ENCODE peak calls at places on chromosome 16, in ten cellular contexts. One of them, this sample, is unnamed.

GRCh38 chr16:21524068-21524751 is 75.2 kb upstream of the METTL9 start:
- DNase-seq in mesendoderm: peak; percentile 37
- DNase-seq in HCT116: no peak
- DNase-seq in PC-3: no peak
- DNase-seq in A549: no peak
- DNase-seq in K562: no peak
- DNase-seq in IMR-90: no peak
- DNase-seq in H1: no peak
- DNase-seq in fibroblast of lung: no peak
- DNase-seq in MM.1S: no peak
- DNase-seq in this sample: peak; percentile 3

GRCh38 chr16:57701759-57702371 is 7.3 kb downstream of the DRC7 start:
- DNase-seq in mesendoderm: no peak
- DNase-seq in HCT116: no peak
- DNase-seq in PC-3: no peak
- DNase-seq in A549: no peak
- DNase-seq in K562: no peak
- DNase-seq in IMR-90: no peak
- DNase-seq in H1: no peak
- DNase-seq in fibroblast of lung: no peak
- DNase-seq in MM.1S: no peak
- DNase-seq in this sample: no peak

GRCh38 chr16:89286096-89286495 is 68.6 kb downstream of the ZNF778 start:
- DNase-seq in mesendoderm: no peak
- DNase-seq in HCT116: no peak
- DNase-seq in PC-3: no peak
- DNase-seq in A549: no peak
- DNase-seq in K562: no peak
- DNase-seq in IMR-90: no peak
- DNase-seq in H1: no peak
- DNase-seq in fibroblast of lung: no peak
- DNase-seq in MM.1S: no peak
- DNase-seq in this sample: no peak

GRCh38 chr16:51877686-51878085 is 669.3 kb downstream of the TOX3 start:
- DNase-seq in mesendoderm: no peak
- DNase-seq in HCT116: no peak
- DNase-seq in PC-3: no peak
- DNase-seq in A549: no peak
- DNase-seq in K562: no peak
- DNase-seq in IMR-90: no peak
- DNase-seq in H1: no peak
- DNase-seq in fibroblast of lung: peak; percentile 49
- DNase-seq in MM.1S: no peak
- DNase-seq in this sample: peak; percentile 20

GRCh38 chr16:6095414-6095813 is 997.8 kb upstream of the EEF2KMT start:
- DNase-seq in mesendoderm: no peak
- DNase-seq in HCT116: no peak
- DNase-seq in PC-3: no peak
- DNase-seq in A549: no peak
- DNase-seq in K562: no peak
- DNase-seq in IMR-90: no peak
- DNase-seq in H1: no peak
- DNase-seq in fibroblast of lung: no peak
- DNase-seq in MM.1S: no peak
- DNase-seq in this sample: no peak

GRCh38 chr16:16073884-16074781 is 124.7 kb downstream of the ABCC1 start:
- DNase-seq in mesendoderm: peak; percentile 92
- DNase-seq in HCT116: no peak
- DNase-seq in PC-3: no peak
- DNase-seq in A549: peak; percentile 23
- DNase-seq in K562: no peak
- DNase-seq in IMR-90: peak; percentile 90
- DNase-seq in H1: peak; percentile 56
- DNase-seq in fibroblast of lung: peak; percentile 79
- DNase-seq in MM.1S: no peak
- DNase-seq in this sample: peak; percentile 78

GRCh38 chr16:1308036-1308976 is 1.1 kb upstream of the UBE2I start:
- DNase-seq in mesendoderm: peak; percentile 94
- DNase-seq in HCT116: peak; percentile 74
- DNase-seq in PC-3: peak; percentile 49
- DNase-seq in A549: peak; percentile 53
- DNase-seq in K562: no peak
- DNase-seq in IMR-90: peak; percentile 16
- DNase-seq in H1: no peak
- DNase-seq in fibroblast of lung: peak; percentile 33
- DNase-seq in MM.1S: no peak
- DNase-seq in this sample: no peak

GRCh38 chr16:48408688-48409087 is 23.5 kb upstream of the SIAH1 start:
- DNase-seq in mesendoderm: no peak
- DNase-seq in HCT116: no peak
- DNase-seq in PC-3: peak; percentile 28
- DNase-seq in A549: no peak
- DNase-seq in K562: no peak
- DNase-seq in IMR-90: peak; percentile 67
- DNase-seq in H1: no peak
- DNase-seq in fibroblast of lung: peak; percentile 60
- DNase-seq in MM.1S: no peak
- DNase-seq in this sample: peak; percentile 49

GRCh38 chr16:1436731-1437355 is 6.0 kb downstream of the PERCC1 start:
- DNase-seq in mesendoderm: no peak
- DNase-seq in HCT116: no peak
- DNase-seq in PC-3: no peak
- DNase-seq in A549: no peak
- DNase-seq in K562: no peak
- DNase-seq in IMR-90: no peak
- DNase-seq in H1: no peak
- DNase-seq in fibroblast of lung: no peak
- DNase-seq in MM.1S: no peak
- DNase-seq in this sample: no peak

GRCh38 chr16:19415461-19415860 is 2.2 kb upstream of the TMC5 start:
- DNase-seq in mesendoderm: no peak
- DNase-seq in HCT116: no peak
- DNase-seq in PC-3: peak; percentile 54
- DNase-seq in A549: no peak
- DNase-seq in K562: no peak
- DNase-seq in IMR-90: no peak
- DNase-seq in H1: no peak
- DNase-seq in fibroblast of lung: no peak
- DNase-seq in MM.1S: no peak
- DNase-seq in this sample: no peak

GRCh38 chr16:1005286-1005685 is 23.7 kb downstream of the SOX8 start:
- DNase-seq in mesendoderm: no peak
- DNase-seq in HCT116: no peak
- DNase-seq in PC-3: no peak
- DNase-seq in A549: no peak
- DNase-seq in K562: no peak
- DNase-seq in IMR-90: no peak
- DNase-seq in H1: no peak
- DNase-seq in fibroblast of lung: no peak
- DNase-seq in MM.1S: no peak
- DNase-seq in this sample: no peak

GRCh38 chr16:57539072-57539796 is 2.9 kb upstream of the CCDC102A start:
- DNase-seq in mesendoderm: no peak
- DNase-seq in HCT116: no peak
- DNase-seq in PC-3: no peak
- DNase-seq in A549: no peak
- DNase-seq in K562: no peak
- DNase-seq in IMR-90: no peak
- DNase-seq in H1: no peak
- DNase-seq in fibroblast of lung: no peak
- DNase-seq in MM.1S: peak; percentile 79
- DNase-seq in this sample: no peak

GRCh38 chr16:80105160-80105559 is 435.6 kb upstream of the DYNLRB2 start:
- DNase-seq in mesendoderm: no peak
- DNase-seq in HCT116: no peak
- DNase-seq in PC-3: peak; percentile 79
- DNase-seq in A549: no peak
- DNase-seq in K562: no peak
- DNase-seq in IMR-90: no peak
- DNase-seq in H1: no peak
- DNase-seq in fibroblast of lung: no peak
- DNase-seq in MM.1S: no peak
- DNase-seq in this sample: peak; percentile 70

GRCh38 chr16:22174642-22175041 is 12.3 kb downstream of the SDR42E2 start:
- DNase-seq in mesendoderm: no peak
- DNase-seq in HCT116: no peak
- DNase-seq in PC-3: no peak
- DNase-seq in A549: no peak
- DNase-seq in K562: no peak
- DNase-seq in IMR-90: no peak
- DNase-seq in H1: no peak
- DNase-seq in fibroblast of lung: no peak
- DNase-seq in MM.1S: peak; percentile 67
- DNase-seq in this sample: no peak

GRCh38 chr16:75042423-75043174 is 43.8 kb downstream of the ZNRF1 start:
- DNase-seq in mesendoderm: no peak
- DNase-seq in HCT116: no peak
- DNase-seq in PC-3: no peak
- DNase-seq in A549: no peak
- DNase-seq in K562: no peak
- DNase-seq in IMR-90: no peak
- DNase-seq in H1: no peak
- DNase-seq in fibroblast of lung: no peak
- DNase-seq in MM.1S: no peak
- DNase-seq in this sample: no peak
- H3K4me2 ChIP-seq in mesendoderm: no peak overlapping the region
- H3K4me2 ChIP-seq in HCT116: no peak overlapping the region
- H3K4me2 ChIP-seq in PC-3: no peak overlapping the region
- H3K4me2 ChIP-seq in A549: no peak overlapping the region
- H3K4me2 ChIP-seq in K562: peak overlapping the region; percentile 84
- H3K4me2 ChIP-seq in IMR-90: no peak overlapping the region
- H3K4me2 ChIP-seq in H1: no peak overlapping the region
- H3K4me2 ChIP-seq in fibroblast of lung: no peak overlapping the region
- H3K4me2 ChIP-seq in MM.1S: no peak overlapping the region
- H3K4me2 ChIP-seq in this sample: no peak overlapping the region

DNA sequence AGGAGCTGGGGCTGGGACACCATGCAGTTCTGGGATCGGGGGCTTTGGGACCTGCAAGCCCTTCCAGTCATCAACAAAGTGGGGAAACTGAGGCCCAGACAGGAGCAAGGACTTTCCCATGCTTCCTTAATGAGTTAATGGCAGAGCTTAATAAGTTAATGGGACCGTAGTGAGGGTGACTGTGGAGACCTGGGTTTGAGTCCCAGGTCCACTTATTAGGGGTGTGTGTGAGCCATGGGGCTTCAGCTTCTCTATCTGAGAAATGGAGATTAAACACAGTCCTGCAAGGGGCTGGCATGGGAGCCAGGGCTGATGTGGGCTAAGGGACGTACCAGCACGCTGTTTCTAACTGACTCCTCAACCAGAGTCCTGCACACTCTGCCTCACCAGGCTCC is 41.7 kb upstream of the NKD1 start:
- DNase-seq in mesendoderm: no peak
- DNase-seq in HCT116: no peak
- DNase-seq in PC-3: no peak
- DNase-seq in A549: no peak
- DNase-seq in K562: no peak
- DNase-seq in IMR-90: no peak
- DNase-seq in H1: no peak
- DNase-seq in fibroblast of lung: no peak
- DNase-seq in MM.1S: no peak
- DNase-seq in this sample: no peak
- H3K4me1 ChIP-seq in mesendoderm: no peaks in the 10 kb centered on the region
- H3K4me1 ChIP-seq in HCT116: peaks cover 10% of the 10 kb centered on the region
- H3K4me1 ChIP-seq in PC-3: no peaks in the 10 kb centered on the region
- H3K4me1 ChIP-seq in A549: no peaks in the 10 kb centered on the region
- H3K4me1 ChIP-seq in K562: no peaks in the 10 kb centered on the region
- H3K4me1 ChIP-seq in IMR-90: no peaks in the 10 kb centered on the region
- H3K4me1 ChIP-seq in H1: no peaks in the 10 kb centered on the region
- H3K4me1 ChIP-seq in fibroblast of lung: no peaks in the 10 kb centered on the region
- H3K4me1 ChIP-seq in MM.1S: no peaks in the 10 kb centered on the region
- H3K4me1 ChIP-seq in this sample: no peaks in the 10 kb centered on the region

GRCh38 chr16:54590836-54591235 is 304.2 kb upstream of the IRX3 start:
- DNase-seq in mesendoderm: no peak
- DNase-seq in HCT116: no peak
- DNase-seq in PC-3: no peak
- DNase-seq in A549: no peak
- DNase-seq in K562: no peak
- DNase-seq in IMR-90: no peak
- DNase-seq in H1: peak; percentile 19
- DNase-seq in fibroblast of lung: no peak
- DNase-seq in MM.1S: no peak
- DNase-seq in this sample: no peak

GRCh38 chr16:54594646-54595381 is 308.2 kb upstream of the IRX3 start:
- DNase-seq in mesendoderm: no peak
- DNase-seq in HCT116: no peak
- DNase-seq in PC-3: no peak
- DNase-seq in A549: no peak
- DNase-seq in K562: no peak
- DNase-seq in IMR-90: no peak
- DNase-seq in H1: no peak
- DNase-seq in fibroblast of lung: no peak
- DNase-seq in MM.1S: no peak
- DNase-seq in this sample: no peak

GRCh38 chr16:54589326-54589725 is 302.7 kb upstream of the IRX3 start:
- DNase-seq in mesendoderm: no peak
- DNase-seq in HCT116: no peak
- DNase-seq in PC-3: no peak
- DNase-seq in A549: no peak
- DNase-seq in K562: no peak
- DNase-seq in IMR-90: no peak
- DNase-seq in H1: no peak
- DNase-seq in fibroblast of lung: no peak
- DNase-seq in MM.1S: no peak
- DNase-seq in this sample: no peak

GRCh38 chr16:54588026-54588425 is 301.4 kb upstream of the IRX3 start:
- DNase-seq in mesendoderm: no peak
- DNase-seq in HCT116: no peak
- DNase-seq in PC-3: no peak
- DNase-seq in A549: no peak
- DNase-seq in K562: no peak
- DNase-seq in IMR-90: no peak
- DNase-seq in H1: no peak
- DNase-seq in fibroblast of lung: no peak
- DNase-seq in MM.1S: no peak
- DNase-seq in this sample: no peak

DNA sequence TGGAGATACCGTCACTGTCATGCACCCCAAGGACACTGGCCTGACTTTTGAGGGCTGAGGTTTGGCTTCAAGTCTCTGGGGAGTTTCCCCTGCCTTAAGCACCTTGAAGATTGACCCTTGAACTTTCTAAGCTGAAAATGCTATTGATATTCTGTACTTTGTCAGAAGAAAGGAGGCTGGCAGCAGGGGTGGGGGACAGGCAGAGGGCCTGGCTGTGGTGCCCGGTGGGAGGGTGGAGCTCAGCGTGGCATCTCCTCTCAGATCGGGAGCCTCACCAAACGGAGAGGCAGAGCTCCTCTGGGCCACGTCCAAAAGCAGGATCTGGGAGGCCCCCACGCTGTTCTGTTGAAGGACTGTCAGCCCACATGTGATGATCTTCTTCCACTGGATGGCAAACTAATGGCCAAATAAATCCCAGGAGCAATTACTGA is 305.2 kb upstream of the IRX3 start:
- DNase-seq in mesendoderm: no peak
- DNase-seq in HCT116: no peak
- DNase-seq in PC-3: no peak
- DNase-seq in A549: no peak
- DNase-seq in K562: no peak
- DNase-seq in IMR-90: no peak
- DNase-seq in H1: no peak
- DNase-seq in fibroblast of lung: no peak
- DNase-seq in MM.1S: no peak
- DNase-seq in this sample: no peak
- H3K4me2 ChIP-seq in mesendoderm: no peak overlapping the region
- H3K4me2 ChIP-seq in HCT116: no peak overlapping the region
- H3K4me2 ChIP-seq in PC-3: no peak overlapping the region
- H3K4me2 ChIP-seq in A549: no peak overlapping the region
- H3K4me2 ChIP-seq in K562: no peak overlapping the region
- H3K4me2 ChIP-seq in IMR-90: no peak overlapping the region
- H3K4me2 ChIP-seq in H1: peak overlapping the region; percentile 52
- H3K4me2 ChIP-seq in fibroblast of lung: no peak overlapping the region
- H3K4me2 ChIP-seq in MM.1S: no peak overlapping the region
- H3K4me2 ChIP-seq in this sample: no peak overlapping the region

GRCh38 chr16:68883685-68884084 is 40.4 kb downstream of the TANGO6 start:
- DNase-seq in mesendoderm: no peak
- DNase-seq in HCT116: no peak
- DNase-seq in PC-3: no peak
- DNase-seq in A549: no peak
- DNase-seq in K562: no peak
- DNase-seq in IMR-90: no peak
- DNase-seq in H1: no peak
- DNase-seq in fibroblast of lung: no peak
- DNase-seq in MM.1S: no peak
- DNase-seq in this sample: no peak
- H3K4me1 ChIP-seq in mesendoderm: no peaks in the 10 kb centered on the region
- H3K4me1 ChIP-seq in HCT116: no peaks in the 10 kb centered on the region
- H3K4me1 ChIP-seq in PC-3: no peaks in the 10 kb centered on the region
- H3K4me1 ChIP-seq in A549: peaks cover 2% of the 10 kb centered on the region
- H3K4me1 ChIP-seq in K562: no peaks in the 10 kb centered on the region
- H3K4me1 ChIP-seq in IMR-90: peaks cover 2% of the 10 kb centered on the region
- H3K4me1 ChIP-seq in H1: no peaks in the 10 kb centered on the region
- H3K4me1 ChIP-seq in fibroblast of lung: no peaks in the 10 kb centered on the region
- H3K4me1 ChIP-seq in MM.1S: no peaks in the 10 kb centered on the region
- H3K4me1 ChIP-seq in this sample: no peaks in the 10 kb centered on the region

This sample was measured in GM23248.